ENCODE peak calls at places on chromosome 12, in six cellular contexts. One of them, this sample, is unnamed.

GRCh38 chr12:57611116-57611809 is at the start of gene ARHGEF25:
- DNase-seq in fibroblast of lung: peak
- DNase-seq in cardiac fibroblast: peak
- DNase-seq in left lung: peak
- DNase-seq in HL-60: no peak
- DNase-seq in brain microvascular endothelial cell: no peak
- DNase-seq in this sample: no peak

GRCh38 chr12:96404683-96405082 is 4.4 kb upstream of the CDK17 start:
- DNase-seq in cardiac fibroblast: peak
- DNase-seq in left lung: no peak
- DNase-seq in brain microvascular endothelial cell: no peak
- DNase-seq in HL-60: no peak
- DNase-seq in fibroblast of lung: no peak
- DNase-seq in this sample: no peak

GRCh38 chr12:108614639-108615038 is 16.8 kb upstream of the TMEM119 start:
- DNase-seq in brain microvascular endothelial cell: no peak
- DNase-seq in cardiac fibroblast: no peak
- DNase-seq in fibroblast of lung: no peak
- DNase-seq in HL-60: no peak
- DNase-seq in left lung: no peak
- DNase-seq in this sample: no peak

GRCh38 chr12:72330291-72330690 is 58.1 kb downstream of the TRHDE start:
- DNase-seq in HL-60: no peak
- DNase-seq in brain microvascular endothelial cell: peak
- DNase-seq in fibroblast of lung: peak
- DNase-seq in left lung: no peak
- DNase-seq in cardiac fibroblast: no peak
- DNase-seq in this sample: peak

GRCh38 chr12:39427360-39427808 is 15.5 kb downstream of the KIF21A start:
- DNase-seq in fibroblast of lung: peak
- DNase-seq in brain microvascular endothelial cell: no peak
- DNase-seq in cardiac fibroblast: peak
- DNase-seq in HL-60: no peak
- DNase-seq in left lung: no peak
- DNase-seq in this sample: no peak

GRCh38 chr12:81077686-81078441 is at the start of gene ACSS3:
- DNase-seq in cardiac fibroblast: peak
- DNase-seq in HL-60: no peak
- DNase-seq in brain microvascular endothelial cell: peak
- DNase-seq in fibroblast of lung: peak
- DNase-seq in left lung: peak
- DNase-seq in this sample: no peak

GRCh38 chr12:112208511-112208910 is 83.2 kb downstream of the TRAFD1 start:
- DNase-seq in fibroblast of lung: no peak
- DNase-seq in left lung: no peak
- DNase-seq in HL-60: no peak
- DNase-seq in brain microvascular endothelial cell: no peak
- DNase-seq in cardiac fibroblast: no peak
- DNase-seq in this sample: no peak

GRCh38 chr12:38053655-38054464 is 262.7 kb upstream of the ALG10B start:
- DNase-seq in HL-60: peak
- DNase-seq in fibroblast of lung: no peak
- DNase-seq in brain microvascular endothelial cell: no peak
- DNase-seq in left lung: peak
- DNase-seq in cardiac fibroblast: no peak
- DNase-seq in this sample: no peak

GRCh38 chr12:109870648-109871047 is 9.7 kb downstream of the GLTP start:
- DNase-seq in brain microvascular endothelial cell: no peak
- DNase-seq in cardiac fibroblast: peak
- DNase-seq in left lung: no peak
- DNase-seq in HL-60: no peak
- DNase-seq in fibroblast of lung: peak
- DNase-seq in this sample: no peak

GRCh38 chr12:124259168-124260066 is 35.5 kb upstream of the RFLNA start:
- DNase-seq in fibroblast of lung: no peak
- DNase-seq in left lung: no peak
- DNase-seq in brain microvascular endothelial cell: peak
- DNase-seq in cardiac fibroblast: peak
- DNase-seq in HL-60: peak
- DNase-seq in this sample: no peak

GRCh38 chr12:97386133-97386581 is 76.4 kb upstream of the RMST start:
- DNase-seq in fibroblast of lung: peak
- DNase-seq in left lung: no peak
- DNase-seq in cardiac fibroblast: no peak
- DNase-seq in HL-60: no peak
- DNase-seq in brain microvascular endothelial cell: no peak
- DNase-seq in this sample: no peak

GRCh38 chr12:63918788-63919300 is 74.3 kb downstream of the SRGAP1 start:
- DNase-seq in left lung: no peak
- DNase-seq in fibroblast of lung: peak
- DNase-seq in cardiac fibroblast: peak
- DNase-seq in HL-60: no peak
- DNase-seq in brain microvascular endothelial cell: peak
- DNase-seq in this sample: peak

GRCh38 chr12:8697476-8698131 is at the start of gene RIMKLB:
- DNase-seq in left lung: peak
- DNase-seq in fibroblast of lung: peak
- DNase-seq in brain microvascular endothelial cell: peak
- DNase-seq in cardiac fibroblast: peak
- DNase-seq in HL-60: peak
- DNase-seq in this sample: no peak

GRCh38 chr12:57131896-57132744 is 3.8 kb downstream of the LRP1 start:
- DNase-seq in fibroblast of lung: no peak
- DNase-seq in HL-60: no peak
- DNase-seq in cardiac fibroblast: no peak
- DNase-seq in brain microvascular endothelial cell: no peak
- DNase-seq in left lung: no peak
- DNase-seq in this sample: no peak

GRCh38 chr12:70258605-70259403 is 15.6 kb downstream of the CNOT2 start:
- DNase-seq in brain microvascular endothelial cell: no peak
- DNase-seq in HL-60: no peak
- DNase-seq in left lung: no peak
- DNase-seq in fibroblast of lung: no peak
- DNase-seq in cardiac fibroblast: no peak
- DNase-seq in this sample: no peak

GRCh38 chr12:11633968-11634367 is 15.5 kb upstream of the ETV6 start:
- DNase-seq in left lung: no peak
- DNase-seq in brain microvascular endothelial cell: no peak
- DNase-seq in fibroblast of lung: peak
- DNase-seq in HL-60: no peak
- DNase-seq in cardiac fibroblast: no peak
- DNase-seq in this sample: no peak

GRCh38 chr12:123034865-123035264 is 54.4 kb downstream of the ARL6IP4 start:
- DNase-seq in fibroblast of lung: peak
- DNase-seq in HL-60: no peak
- DNase-seq in cardiac fibroblast: peak
- DNase-seq in brain microvascular endothelial cell: peak
- DNase-seq in left lung: no peak
- DNase-seq in this sample: peak

GRCh38 chr12:102365365-102365764 is 115.0 kb downstream of the IGF1 start:
- DNase-seq in fibroblast of lung: no peak
- DNase-seq in HL-60: no peak
- DNase-seq in brain microvascular endothelial cell: no peak
- DNase-seq in cardiac fibroblast: no peak
- DNase-seq in left lung: no peak
- DNase-seq in this sample: no peak

GRCh38 chr12:65106948-65107347 is 14.2 kb downstream of the WIF1 start:
- DNase-seq in HL-60: no peak
- DNase-seq in cardiac fibroblast: peak
- DNase-seq in brain microvascular endothelial cell: no peak
- DNase-seq in fibroblast of lung: no peak
- DNase-seq in left lung: no peak
- DNase-seq in this sample: no peak

GRCh38 chr12:41983394-41983793 is 161.3 kb downstream of the GXYLT1 start:
- DNase-seq in brain microvascular endothelial cell: no peak
- DNase-seq in HL-60: no peak
- DNase-seq in fibroblast of lung: peak
- DNase-seq in cardiac fibroblast: no peak
- DNase-seq in left lung: no peak
- DNase-seq in this sample: no peak

GRCh38 chr12:89166525-89166934 is 185.8 kb downstream of the DUSP6 start:
- DNase-seq in HL-60: no peak
- DNase-seq in brain microvascular endothelial cell: peak
- DNase-seq in left lung: no peak
- DNase-seq in fibroblast of lung: peak
- DNase-seq in cardiac fibroblast: peak
- DNase-seq in this sample: no peak

GRCh38 chr12:12881495-12881894 is 9.9 kb upstream of the GPRC5A start:
- DNase-seq in left lung: no peak
- DNase-seq in fibroblast of lung: peak
- DNase-seq in HL-60: no peak
- DNase-seq in cardiac fibroblast: peak
- DNase-seq in brain microvascular endothelial cell: no peak
- DNase-seq in this sample: no peak

DNA sequence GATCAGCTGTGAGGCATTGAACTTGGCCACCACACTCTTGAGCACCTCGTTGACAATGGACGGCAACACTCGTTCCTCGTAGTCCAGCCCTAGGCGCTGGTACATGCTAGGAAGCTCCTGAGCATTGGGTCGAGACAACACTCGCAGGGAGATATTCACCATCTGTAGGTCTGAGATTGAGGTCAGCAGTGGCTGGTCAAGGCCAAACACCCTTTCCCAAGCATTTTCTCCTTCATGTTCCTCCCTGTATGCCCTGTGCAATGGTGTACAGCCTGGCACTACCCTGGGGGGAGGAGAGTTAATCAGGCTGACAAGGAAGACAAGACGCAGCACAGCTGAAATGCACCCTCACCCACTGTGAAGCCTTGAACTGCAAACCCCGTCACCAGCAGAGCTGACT is 2.0 kb downstream of the PHB2 start:
- DNase-seq in cardiac fibroblast: no peak
- DNase-seq in brain microvascular endothelial cell: no peak
- DNase-seq in left lung: no peak
- DNase-seq in HL-60: no peak
- DNase-seq in fibroblast of lung: no peak
- DNase-seq in this sample: no peak
- H3K4me3 ChIP-seq in cardiac fibroblast: no peak
- H3K4me3 ChIP-seq in brain microvascular endothelial cell: no peak
- H3K4me3 ChIP-seq in left lung: peak
- H3K4me3 ChIP-seq in HL-60: no peak
- H3K4me3 ChIP-seq in fibroblast of lung: no peak
- H3K4me3 ChIP-seq in this sample: no peak

DNA sequence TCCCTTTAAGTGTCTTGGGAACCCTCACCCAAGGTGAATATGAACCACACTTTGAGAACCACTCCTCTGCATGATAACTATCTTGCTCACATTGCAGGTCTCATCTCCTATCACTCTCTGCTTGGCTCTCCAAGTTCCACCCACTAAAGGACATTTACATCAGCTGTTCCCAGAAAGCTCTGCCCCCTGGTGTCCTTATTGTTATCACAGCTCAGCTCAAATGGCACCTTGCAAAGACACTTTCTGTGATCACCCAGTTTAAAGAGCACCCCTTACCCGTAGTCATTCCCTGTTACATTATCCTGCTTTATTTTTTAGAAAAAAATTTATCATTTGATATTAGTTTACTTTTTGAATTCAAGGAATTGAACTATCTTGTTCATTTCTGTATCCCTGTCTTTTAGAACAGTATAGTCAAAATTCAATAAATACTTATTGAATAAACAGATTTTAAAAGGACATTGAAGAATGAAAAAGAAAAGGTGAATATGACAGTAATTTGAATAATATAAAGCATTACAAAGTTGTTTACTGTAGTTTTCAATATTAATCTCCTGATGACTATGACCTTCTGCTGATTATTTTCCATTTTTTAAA is 20.5 kb upstream of the GUCY2C start:
- DNase-seq in cardiac fibroblast: peak
- DNase-seq in HL-60: peak
- DNase-seq in left lung: no peak
- DNase-seq in brain microvascular endothelial cell: peak
- DNase-seq in fibroblast of lung: peak
- DNase-seq in this sample: peak
- TF ChIP-seq CTCF in cardiac fibroblast: peak
- TF ChIP-seq CTCF in HL-60: peak
- TF ChIP-seq CTCF in left lung: peak
- TF ChIP-seq CTCF in brain microvascular endothelial cell: peak
- TF ChIP-seq CTCF in fibroblast of lung: peak
- TF ChIP-seq CTCF in this sample: peak

GRCh38 chr12:106128526-106129430 is 10.0 kb downstream of the NUAK1 start:
- DNase-seq in HL-60: no peak
- DNase-seq in fibroblast of lung: no peak
- DNase-seq in brain microvascular endothelial cell: no peak
- DNase-seq in left lung: no peak
- DNase-seq in cardiac fibroblast: no peak
- DNase-seq in this sample: no peak
- H3K4me3 ChIP-seq in HL-60: no peak
- H3K4me3 ChIP-seq in fibroblast of lung: no peak
- H3K4me3 ChIP-seq in brain microvascular endothelial cell: no peak
- H3K4me3 ChIP-seq in left lung: no peak
- H3K4me3 ChIP-seq in cardiac fibroblast: no peak
- H3K4me3 ChIP-seq in this sample: no peak

GRCh38 chr12:30025317-30025716 is 241.6 kb upstream of the TMTC1 start:
- DNase-seq in HL-60: no peak
- DNase-seq in left lung: no peak
- DNase-seq in cardiac fibroblast: no peak
- DNase-seq in fibroblast of lung: no peak
- DNase-seq in brain microvascular endothelial cell: no peak
- DNase-seq in this sample: no peak
- TF ChIP-seq CTCF in HL-60: no peak
- TF ChIP-seq CTCF in left lung: no peak
- TF ChIP-seq CTCF in cardiac fibroblast: no peak
- TF ChIP-seq CTCF in fibroblast of lung: no peak
- TF ChIP-seq CTCF in brain microvascular endothelial cell: no peak
- TF ChIP-seq CTCF in this sample: no peak

DNA sequence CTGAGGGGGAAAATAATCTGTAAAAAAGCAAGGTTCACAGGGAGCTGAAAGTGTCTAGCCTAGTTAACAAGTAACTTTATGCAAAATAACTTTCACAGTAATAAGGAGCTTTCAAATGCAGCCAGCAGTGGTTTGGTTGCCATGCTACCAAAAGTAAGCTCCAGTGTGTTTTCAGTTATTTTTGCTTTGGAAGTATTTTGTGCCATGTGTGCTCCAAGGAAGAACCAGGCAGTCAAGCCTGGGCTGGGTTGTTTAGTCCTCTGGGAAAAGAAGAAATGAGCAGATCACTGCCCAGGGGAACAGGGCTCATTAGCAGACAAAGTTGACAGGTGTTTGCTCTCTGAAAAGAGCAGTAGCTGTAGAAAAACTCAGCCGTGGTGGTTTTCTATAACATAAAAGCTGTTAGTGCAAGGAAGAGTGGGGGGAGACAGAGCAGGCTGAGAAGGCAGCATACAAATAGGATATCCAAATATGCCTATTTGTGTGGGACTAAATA is 92.8 kb upstream of the TMTC2 start:
- DNase-seq in fibroblast of lung: no peak
- DNase-seq in brain microvascular endothelial cell: no peak
- DNase-seq in cardiac fibroblast: no peak
- DNase-seq in HL-60: no peak
- DNase-seq in left lung: no peak
- DNase-seq in this sample: no peak
- H3K4me3 ChIP-seq in fibroblast of lung: no peak
- H3K4me3 ChIP-seq in brain microvascular endothelial cell: no peak
- H3K4me3 ChIP-seq in cardiac fibroblast: no peak
- H3K4me3 ChIP-seq in HL-60: no peak
- H3K4me3 ChIP-seq in left lung: no peak
- H3K4me3 ChIP-seq in this sample: no peak

This sample was measured in AG09309.